ENCODE peak calls at places on chromosomes 11 and 22, in six cellular contexts. One of them, this sample, is unnamed.

GRCh38 chr11:64712430-64713030 is 10.5 kb downstream of the NRXN2 start:
- DNase-seq in upper lobe of right lung: peak
- DNase-seq in stomach: no peak
- DNase-seq in K562: peak
- DNase-seq in heart left ventricle: no peak
- DNase-seq in lower lobe of right lung: no peak
- DNase-seq in this sample: no peak

GRCh38 chr11:69148806-69149205 is 6.9 kb upstream of the SMIM38 start:
- DNase-seq in upper lobe of right lung: peak
- DNase-seq in stomach: no peak
- DNase-seq in lower lobe of right lung: no peak
- DNase-seq in K562: no peak
- DNase-seq in heart left ventricle: no peak
- DNase-seq in this sample: no peak

GRCh38 chr22:26763633-26764295 is 106.4 kb downstream of the MIAT start:
- DNase-seq in lower lobe of right lung: no peak
- DNase-seq in heart left ventricle: no peak
- DNase-seq in K562: no peak
- DNase-seq in upper lobe of right lung: no peak
- DNase-seq in stomach: no peak
- DNase-seq in this sample: no peak

GRCh38 chr22:19448076-19448607 is 631 bp upstream of the C22orf39 start:
- DNase-seq in heart left ventricle: no peak
- DNase-seq in stomach: peak
- DNase-seq in upper lobe of right lung: no peak
- DNase-seq in K562: peak
- DNase-seq in lower lobe of right lung: no peak
- DNase-seq in this sample: no peak

GRCh38 chr11:4064278-4064955 is 30.2 kb upstream of the RRM1 start:
- DNase-seq in heart left ventricle: no peak
- DNase-seq in upper lobe of right lung: no peak
- DNase-seq in K562: no peak
- DNase-seq in lower lobe of right lung: no peak
- DNase-seq in stomach: no peak
- DNase-seq in this sample: no peak

GRCh38 chr11:4809246-4809645 is 5.1 kb upstream of the OR52R1 start:
- DNase-seq in K562: no peak
- DNase-seq in heart left ventricle: no peak
- DNase-seq in stomach: no peak
- DNase-seq in lower lobe of right lung: no peak
- DNase-seq in upper lobe of right lung: no peak
- DNase-seq in this sample: no peak

GRCh38 chr11:29844701-29845379 is 172.0 kb downstream of the KCNA4 start:
- DNase-seq in K562: no peak
- DNase-seq in heart left ventricle: no peak
- DNase-seq in stomach: no peak
- DNase-seq in upper lobe of right lung: no peak
- DNase-seq in lower lobe of right lung: no peak
- DNase-seq in this sample: no peak

GRCh38 chr11:121894581-121894980 is 221.4 kb downstream of the BLID start:
- DNase-seq in stomach: no peak
- DNase-seq in lower lobe of right lung: no peak
- DNase-seq in upper lobe of right lung: no peak
- DNase-seq in K562: no peak
- DNase-seq in heart left ventricle: no peak
- DNase-seq in this sample: no peak

GRCh38 chr22:30078320-30079311 is 1.6 kb upstream of the HORMAD2 start:
- DNase-seq in upper lobe of right lung: peak
- DNase-seq in stomach: no peak
- DNase-seq in lower lobe of right lung: peak
- DNase-seq in heart left ventricle: no peak
- DNase-seq in K562: no peak
- DNase-seq in this sample: no peak

GRCh38 chr11:73729594-73730206 is 31.2 kb downstream of the RAB6A start:
- DNase-seq in stomach: no peak
- DNase-seq in K562: peak
- DNase-seq in upper lobe of right lung: no peak
- DNase-seq in heart left ventricle: no peak
- DNase-seq in lower lobe of right lung: no peak
- DNase-seq in this sample: no peak

GRCh38 chr22:17712441-17712840 is 61.8 kb downstream of the BID start:
- DNase-seq in lower lobe of right lung: no peak
- DNase-seq in heart left ventricle: no peak
- DNase-seq in K562: no peak
- DNase-seq in stomach: no peak
- DNase-seq in upper lobe of right lung: no peak
- DNase-seq in this sample: no peak

GRCh38 chr11:85810521-85810870 is 445 bp downstream of the SYTL2 start:
- DNase-seq in K562: no peak
- DNase-seq in lower lobe of right lung: no peak
- DNase-seq in stomach: no peak
- DNase-seq in heart left ventricle: no peak
- DNase-seq in upper lobe of right lung: no peak
- DNase-seq in this sample: no peak

GRCh38 chr11:2305862-2306823 is 4.3 kb downstream of the TSPAN32 start:
- DNase-seq in lower lobe of right lung: peak
- DNase-seq in heart left ventricle: peak
- DNase-seq in K562: no peak
- DNase-seq in stomach: peak
- DNase-seq in upper lobe of right lung: peak
- DNase-seq in this sample: no peak

GRCh38 chr11:10893713-10894112 is 35.9 kb upstream of the ZBED5 start:
- DNase-seq in stomach: no peak
- DNase-seq in heart left ventricle: peak
- DNase-seq in K562: no peak
- DNase-seq in upper lobe of right lung: no peak
- DNase-seq in lower lobe of right lung: no peak
- DNase-seq in this sample: no peak

GRCh38 chr11:114211444-114212122 is 84.6 kb upstream of the NNMT start:
- DNase-seq in stomach: no peak
- DNase-seq in lower lobe of right lung: no peak
- DNase-seq in K562: no peak
- DNase-seq in heart left ventricle: no peak
- DNase-seq in upper lobe of right lung: no peak
- DNase-seq in this sample: no peak

GRCh38 chr11:4826425-4826824 is 5.3 kb downstream of the OR51F2 start:
- DNase-seq in K562: no peak
- DNase-seq in heart left ventricle: no peak
- DNase-seq in lower lobe of right lung: no peak
- DNase-seq in upper lobe of right lung: no peak
- DNase-seq in stomach: no peak
- DNase-seq in this sample: no peak

GRCh38 chr22:29994027-29994715 is 86.1 kb upstream of the HORMAD2 start:
- DNase-seq in upper lobe of right lung: no peak
- DNase-seq in stomach: no peak
- DNase-seq in heart left ventricle: no peak
- DNase-seq in lower lobe of right lung: no peak
- DNase-seq in K562: no peak
- DNase-seq in this sample: no peak

GRCh38 chr11:118655486-118656190 is 23.8 kb downstream of the TREH start:
- DNase-seq in K562: no peak
- DNase-seq in heart left ventricle: peak
- DNase-seq in upper lobe of right lung: no peak
- DNase-seq in lower lobe of right lung: no peak
- DNase-seq in stomach: no peak
- DNase-seq in this sample: no peak

GRCh38 chr11:45210846-45211245 is 64.4 kb downstream of the PRDM11 start:
- DNase-seq in heart left ventricle: no peak
- DNase-seq in stomach: no peak
- DNase-seq in upper lobe of right lung: no peak
- DNase-seq in lower lobe of right lung: no peak
- DNase-seq in K562: no peak
- DNase-seq in this sample: no peak

GRCh38 chr11:45213316-45213665 is 66.9 kb downstream of the PRDM11 start:
- DNase-seq in heart left ventricle: no peak
- DNase-seq in upper lobe of right lung: no peak
- DNase-seq in stomach: no peak
- DNase-seq in lower lobe of right lung: no peak
- DNase-seq in K562: no peak
- DNase-seq in this sample: no peak

GRCh38 chr11:45212566-45213315 is 66.3 kb downstream of the PRDM11 start:
- DNase-seq in upper lobe of right lung: no peak
- DNase-seq in stomach: no peak
- DNase-seq in lower lobe of right lung: no peak
- DNase-seq in heart left ventricle: no peak
- DNase-seq in K562: peak
- DNase-seq in this sample: no peak

GRCh38 chr11:45209904-45210699 is 63.7 kb downstream of the PRDM11 start:
- DNase-seq in heart left ventricle: peak
- DNase-seq in stomach: peak
- DNase-seq in upper lobe of right lung: peak
- DNase-seq in K562: no peak
- DNase-seq in lower lobe of right lung: peak
- DNase-seq in this sample: no peak

GRCh38 chr11:45211732-45212131 is 65.3 kb downstream of the PRDM11 start:
- DNase-seq in upper lobe of right lung: no peak
- DNase-seq in heart left ventricle: no peak
- DNase-seq in stomach: no peak
- DNase-seq in lower lobe of right lung: no peak
- DNase-seq in K562: no peak
- DNase-seq in this sample: no peak
- TF ChIP-seq CTCF in upper lobe of right lung: no peak
- TF ChIP-seq CTCF in heart left ventricle: no peak
- TF ChIP-seq CTCF in stomach: no peak
- TF ChIP-seq CTCF in lower lobe of right lung: no peak
- TF ChIP-seq CTCF in K562: peak
- TF ChIP-seq CTCF in this sample: no peak

DNA sequence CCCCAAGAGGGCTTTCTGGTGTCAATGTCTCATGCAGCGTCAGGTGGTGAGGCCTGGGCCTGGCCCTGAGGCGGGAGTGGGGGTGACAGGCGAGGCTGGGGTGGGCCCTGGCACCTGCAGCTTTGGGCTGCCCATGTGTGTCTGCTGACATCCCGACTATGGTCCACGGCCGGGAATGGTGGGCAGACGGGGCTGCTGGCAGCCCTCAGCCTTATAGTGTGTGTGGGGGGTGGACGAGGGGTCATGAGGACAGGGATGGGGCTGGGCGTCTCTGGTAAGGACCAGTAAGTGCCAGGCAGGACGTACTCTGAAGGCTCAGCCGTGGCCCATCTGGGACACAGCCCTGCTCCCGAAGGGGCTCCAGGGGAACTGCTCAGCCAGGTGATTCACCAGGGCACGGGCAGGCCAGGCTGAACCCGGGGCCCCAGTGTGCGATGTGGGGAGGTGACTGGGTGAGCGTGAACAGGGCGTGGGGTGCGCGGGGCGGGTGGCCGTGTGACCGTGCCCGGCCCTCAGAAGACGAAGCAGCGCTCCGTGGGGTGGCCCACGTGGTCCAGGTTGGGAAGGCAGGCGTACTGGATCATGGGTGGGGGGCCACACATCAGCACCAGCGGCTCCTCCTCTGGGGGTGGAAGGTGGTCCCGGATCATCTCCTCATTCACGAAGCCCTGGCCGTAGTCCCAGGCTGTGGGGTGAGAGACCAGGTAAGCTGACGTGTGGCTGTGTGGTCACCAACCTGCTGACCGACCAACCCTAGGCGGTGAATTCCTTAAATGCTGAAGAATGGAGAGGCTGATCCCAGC is 4.8 kb upstream of the POLDIP3 start:
- DNase-seq in lower lobe of right lung: no peak
- DNase-seq in stomach: no peak
- DNase-seq in upper lobe of right lung: no peak
- DNase-seq in K562: no peak
- DNase-seq in heart left ventricle: no peak
- DNase-seq in this sample: no peak
- TF ChIP-seq CTCF in lower lobe of right lung: no peak
- TF ChIP-seq CTCF in stomach: no peak
- TF ChIP-seq CTCF in upper lobe of right lung: no peak
- TF ChIP-seq CTCF in K562: no peak
- TF ChIP-seq CTCF in heart left ventricle: no peak
- TF ChIP-seq CTCF in this sample: no peak

DNA sequence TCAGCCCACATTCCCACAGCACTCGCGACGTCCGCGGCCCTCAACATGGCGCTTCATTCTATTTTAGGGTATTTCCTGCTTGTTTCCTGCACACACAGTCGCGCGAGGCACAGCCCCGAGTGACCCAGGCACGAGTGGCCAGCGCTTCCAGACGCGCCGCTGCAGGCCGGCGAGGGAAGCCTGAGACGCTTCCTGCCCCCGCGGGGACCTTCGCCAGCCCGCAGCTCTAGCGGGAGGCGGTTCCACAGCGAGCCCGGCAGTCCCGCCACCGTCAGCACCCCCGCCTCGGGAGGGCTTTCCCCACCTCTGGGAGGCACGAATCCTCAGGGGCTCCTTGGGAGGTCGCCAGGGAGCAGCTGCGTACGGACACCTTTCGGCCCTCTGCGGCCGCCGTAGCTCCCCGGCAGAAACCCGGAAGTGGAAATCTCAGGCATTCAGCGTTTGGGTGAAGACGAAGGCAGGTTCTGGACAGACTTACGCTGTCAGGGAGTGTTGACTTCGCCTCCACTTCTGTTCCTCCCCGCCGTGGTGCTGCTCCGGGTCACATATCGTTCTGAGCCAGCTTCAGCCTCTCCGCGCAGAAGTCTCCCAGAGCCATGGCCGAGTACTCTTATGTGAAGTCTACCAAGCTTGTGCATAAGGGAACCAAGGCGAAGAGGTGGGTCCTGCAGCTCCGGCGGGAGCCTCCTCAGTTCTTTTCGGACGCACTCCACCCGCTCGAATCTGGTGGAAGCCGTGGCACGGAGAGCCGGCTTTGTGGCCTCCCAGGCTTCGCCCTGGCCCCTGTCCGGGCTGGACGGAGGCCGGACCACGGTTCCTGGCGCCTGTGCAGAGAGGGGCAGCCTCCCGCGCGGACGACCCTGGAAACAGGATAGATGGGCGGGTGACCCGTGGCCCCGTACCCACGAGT is 2925.9 kb upstream of the OR11H1 start:
- DNase-seq in lower lobe of right lung: peak
- DNase-seq in stomach: peak
- DNase-seq in upper lobe of right lung: peak
- DNase-seq in K562: peak
- DNase-seq in heart left ventricle: peak
- DNase-seq in this sample: peak
- TF ChIP-seq CTCF in lower lobe of right lung: no peak
- TF ChIP-seq CTCF in stomach: no peak
- TF ChIP-seq CTCF in upper lobe of right lung: no peak
- TF ChIP-seq CTCF in K562: peak
- TF ChIP-seq CTCF in heart left ventricle: no peak
- TF ChIP-seq CTCF in this sample: no peak

GRCh38 chr11:24515632-24516031 is 18.8 kb downstream of the LUZP2 start:
- DNase-seq in heart left ventricle: no peak
- DNase-seq in upper lobe of right lung: no peak
- DNase-seq in stomach: no peak
- DNase-seq in K562: no peak
- DNase-seq in lower lobe of right lung: no peak
- DNase-seq in this sample: no peak
- TF ChIP-seq CTCF in heart left ventricle: no peak
- TF ChIP-seq CTCF in upper lobe of right lung: no peak
- TF ChIP-seq CTCF in stomach: no peak
- TF ChIP-seq CTCF in K562: no peak
- TF ChIP-seq CTCF in lower lobe of right lung: no peak
- TF ChIP-seq CTCF in this sample: no peak

This sample was measured in osteocyte.